ENCODE peak calls at places on chromosomes 11 and 22, in ten cellular contexts. F is CD4-positive, alpha-beta memory T cell; C is naive thymus-derived CD8-positive, alpha-beta T cell; X is cardiac fibroblast; K is D341Med; U is stromal cell of bone marrow; W is HL-60; E is HTR-8/SVneo; A is skeletal muscle cell; Z is A549. B is an unnamed sample.

GRCh38 chr11:2027710-2028109 is 30.1 kb upstream of the H19 start:
- DNase-seq in F (no peak), C (no peak), X (no peak), K (no peak), U (no peak), W (no peak), E (no peak), A (no peak), Z (no peak), B (no peak)

GRCh38 chr22:49323751-49324415 is 503.8 kb downstream of the BRD1 start:
- DNase-seq in F (no peak), C (no peak), X (no peak), K (peak; percentile 9), U (no peak), W (no peak), E (no peak), A (no peak), Z (no peak), B (peak; percentile 72)

GRCh38 chr11:59610289-59610688 is 5.3 kb downstream of the OSBP start:
- DNase-seq in F (no peak), C (no peak), X (no peak), K (no peak), U (no peak), W (no peak), E (no peak), A (no peak), Z (no peak), B (no peak)

GRCh38 chr22:37303821-37304274 is 21.5 kb downstream of the CYTH4 start:
- DNase-seq in F (no peak), C (no peak), X (peak; percentile 82), K (no peak), U (peak; percentile 87), W (peak; percentile 89), E (peak; percentile 69), A (peak; percentile 66), Z (peak; percentile 82), B (no peak)

GRCh38 chr11:102836290-102836875 is 7.0 kb downstream of the MMP3 start:
- DNase-seq in F (no peak), C (no peak), X (peak; percentile 3), K (no peak), U (peak; percentile 25), W (no peak), E (no peak), A (peak; percentile 52), Z (no peak), B (no peak)

GRCh38 chr11:2825886-2826678 is 59.5 kb downstream of the CDKN1C start:
- DNase-seq in F (no peak), C (no peak), X (peak; percentile 98), K (no peak), U (peak; percentile 85), W (peak; percentile 95), E (peak; percentile 98), A (peak; percentile 93), Z (peak; percentile 20), B (peak; percentile 94)

GRCh38 chr11:78199653-78200015 is 10.9 kb downstream of the USP35 start:
- DNase-seq in F (no peak), C (no peak), X (no peak), K (no peak), U (no peak), W (no peak), E (no peak), A (no peak), Z (no peak), B (no peak)

GRCh38 chr11:102560555-102561011 is 30.0 kb upstream of the MMP7 start:
- DNase-seq in F (peak; percentile 34), C (peak; percentile 16), X (peak; percentile 80), K (no peak), U (peak; percentile 48), W (peak; percentile 28), E (peak; percentile 57), A (peak; percentile 71), Z (no peak), B (no peak)

GRCh38 chr11:339963-340362 is 19.3 kb upstream of the IFITM3 start:
- DNase-seq in F (no peak), C (no peak), X (no peak), K (no peak), U (no peak), W (no peak), E (no peak), A (no peak), Z (no peak), B (no peak)

GRCh38 chr22:25008666-25009065 is 56.1 kb downstream of the KIAA1671 start:
- DNase-seq in F (no peak), C (no peak), X (no peak), K (no peak), U (no peak), W (no peak), E (no peak), A (no peak), Z (no peak), B (no peak)

GRCh38 chr11:70603756-70604211 is 205.5 kb downstream of the CTTN start:
- DNase-seq in F (no peak), C (no peak), X (no peak), K (no peak), U (no peak), W (no peak), E (peak; percentile 69), A (no peak), Z (no peak), B (no peak)

GRCh38 chr22:31286360-31287255 is 5.7 kb downstream of the PIK3IP1 start:
- DNase-seq in F (peak; percentile 83), C (peak; percentile 88), X (no peak), K (no peak), U (no peak), W (peak; percentile 63), E (no peak), A (no peak), Z (no peak), B (no peak)

GRCh38 chr11:47586043-47586442 is 435 bp upstream of the FAM180B start:
- DNase-seq in F (no peak), C (no peak), X (no peak), K (no peak), U (no peak), W (no peak), E (no peak), A (no peak), Z (no peak), B (no peak)

GRCh38 chr11:113634940-113635575 is 71.0 kb downstream of the TMPRSS5 start:
- DNase-seq in F (no peak), C (no peak), X (no peak), K (no peak), U (no peak), W (no peak), E (no peak), A (no peak), Z (no peak), B (no peak)

GRCh38 chr22:49930596-49931412 is 12.4 kb downstream of the CRELD2 start:
- DNase-seq in F (peak; percentile 45), C (no peak), X (peak; percentile 76), K (no peak), U (peak; percentile 33), W (peak; percentile 91), E (peak; percentile 87), A (no peak), Z (no peak), B (no peak)

GRCh38 chr22:39839198-39839597 is 54.4 kb downstream of the ENTHD1 start:
- DNase-seq in F (no peak), C (no peak), X (no peak), K (no peak), U (no peak), W (no peak), E (no peak), A (no peak), Z (no peak), B (no peak)